ENCODE peak calls at places on chromosomes 5 and 9, in six cellular contexts. T is uterus, K is esophagus muscularis mucosa, J is body of pancreas, X is IMR-90, A is colonic mucosa. P is an unnamed sample.

GRCh38 chr9:98146101-98146991 is 27.3 kb upstream of the TRIM14 start:
- DNase-seq in T (no peak), K (no peak), J (peak; percentile 84), X (peak; percentile 27), A (peak; percentile 90), P (no peak)

GRCh38 chr9:82606761-82607382 is 456.1 kb downstream of the RASEF start:
- DNase-seq in T (peak; percentile 28), K (no peak), J (peak; percentile 60), X (peak; percentile 81), A (peak; percentile 66), P (peak; percentile 15)

GRCh38 chr5:80935811-80936385 is 24.3 kb upstream of the RASGRF2 start:
- DNase-seq in T (no peak), K (peak; percentile 24), J (no peak), X (no peak), A (no peak), P (no peak)

GRCh38 chr9:91795500-91796241 is 154.4 kb downstream of the ROR2 start:
- DNase-seq in T (no peak), K (no peak), J (no peak), X (peak; percentile 22), A (no peak), P (no peak)

GRCh38 chr5:10521466-10522223 is 42.2 kb upstream of the ANKRD33B start:
- DNase-seq in T (no peak), K (no peak), J (no peak), X (no peak), A (no peak), P (no peak)

GRCh38 chr5:98214240-98215051 is 559.0 kb upstream of the RGMB start:
- DNase-seq in T (no peak), K (no peak), J (no peak), X (peak; percentile 45), A (no peak), P (peak; percentile 54)

GRCh38 chr5:40603378-40603777 is 76.3 kb upstream of the PTGER4 start:
- DNase-seq in T (no peak), K (no peak), J (no peak), X (peak; percentile 58), A (no peak), P (no peak)

GRCh38 chr9:122059214-122059978 is 33.7 kb downstream of the TTLL11 start:
- DNase-seq in T (no peak), K (peak; percentile 62), J (no peak), X (no peak), A (no peak), P (no peak)

GRCh38 chr9:137167113-137167751 is 2.6 kb downstream of the LRRC26 start:
- DNase-seq in T (no peak), K (no peak), J (no peak), X (no peak), A (no peak), P (no peak)

GRCh38 chr9:137168907-137169763 is 716 bp downstream of the LRRC26 start:
- DNase-seq in T (no peak), K (no peak), J (peak; percentile 70), X (peak; percentile 19), A (peak; percentile 64), P (no peak)

GRCh38 chr9:137169764-137170460 is at the start of gene LRRC26:
- DNase-seq in T (no peak), K (no peak), J (peak; percentile 38), X (no peak), A (peak; percentile 59), P (no peak)

GRCh38 chr9:137167752-137168574 is 1.9 kb downstream of the LRRC26 start:
- DNase-seq in T (no peak), K (no peak), J (peak; percentile 41), X (no peak), A (peak; percentile 84), P (no peak)

GRCh38 chr9:137168575-137168906 is 1.3 kb downstream of the LRRC26 start:
- DNase-seq in T (no peak), K (no peak), J (no peak), X (no peak), A (no peak), P (no peak)
- H3K27ac ChIP-seq in T (no peak overlapping the region), K (no peak overlapping the region), J (no peak overlapping the region), X (no peak overlapping the region), A (no peak overlapping the region), P (no peak overlapping the region)

GRCh38 chr9:1100945-1101344 is 50.8 kb downstream of the DMRT2 start:
- DNase-seq in T (peak; percentile 25), K (no peak), J (peak; percentile 50), X (peak; percentile 16), A (peak; percentile 56), P (peak; percentile 70)
- TF ChIP-seq CTCF in T (no peak), K (peak; percentile 21), J (peak; percentile 70), X (peak; percentile 42), A (peak; percentile 47), P (peak; percentile 44)

GRCh38 chr9:114898741-114899140 is 31.6 kb downstream of the TNFSF8 start:
- DNase-seq in T (no peak), K (no peak), J (no peak), X (no peak), A (peak; percentile 38), P (peak; percentile 56)
- H3K4me1 ChIP-seq in T (no peaks in the 10 kb centered on the region), K (peaks cover 17% of the 10 kb centered on the region), J (peaks cover 15% of the 10 kb centered on the region), X (peaks cover 46% of the 10 kb centered on the region), A (peaks cover 4% of the 10 kb centered on the region), P (no peaks in the 10 kb centered on the region)

DNA sequence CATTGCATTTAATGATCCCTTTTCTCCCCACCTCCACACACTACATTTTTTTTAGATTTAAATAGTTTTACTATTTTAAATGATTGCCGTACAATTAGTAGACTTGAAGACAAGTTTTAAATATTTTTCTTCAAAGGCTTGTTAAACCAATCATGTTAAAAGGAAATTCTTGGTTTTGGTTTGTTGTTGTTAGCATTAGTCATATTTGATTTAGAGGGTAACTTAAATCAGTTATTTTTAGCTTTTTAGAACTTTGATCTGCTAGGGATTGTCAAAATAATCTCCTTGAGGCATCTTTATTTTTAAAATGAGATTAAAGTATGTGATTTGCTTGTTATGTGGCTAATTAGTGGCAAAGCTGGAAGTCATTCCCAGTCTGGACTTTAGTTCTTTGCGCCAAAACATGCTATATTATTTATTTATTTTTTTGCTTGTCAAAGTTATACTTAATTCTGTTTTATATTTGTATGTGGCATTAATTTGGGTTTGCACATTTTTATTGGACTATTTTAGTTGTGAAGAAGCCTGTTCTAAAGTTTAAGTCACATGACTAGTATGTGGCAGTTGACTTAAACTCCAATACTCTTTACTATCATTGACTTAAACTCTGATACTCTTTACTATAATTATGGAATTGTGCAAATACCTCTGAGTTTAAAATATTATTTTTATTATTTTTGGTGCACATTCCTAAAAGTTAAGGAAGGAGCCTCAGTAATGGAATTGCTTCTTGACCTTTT is 14.7 kb downstream of the ITGA1 start:
- DNase-seq in T (no peak), K (no peak), J (no peak), X (peak; percentile 50), A (no peak), P (no peak)
- H3K27ac ChIP-seq in T (peak overlapping the region; percentile 32), K (peak overlapping the region; percentile 93), J (no peak overlapping the region), X (peak overlapping the region; percentile 58), A (peak overlapping the region; percentile 8), P (peak overlapping the region; percentile 3)

DNA sequence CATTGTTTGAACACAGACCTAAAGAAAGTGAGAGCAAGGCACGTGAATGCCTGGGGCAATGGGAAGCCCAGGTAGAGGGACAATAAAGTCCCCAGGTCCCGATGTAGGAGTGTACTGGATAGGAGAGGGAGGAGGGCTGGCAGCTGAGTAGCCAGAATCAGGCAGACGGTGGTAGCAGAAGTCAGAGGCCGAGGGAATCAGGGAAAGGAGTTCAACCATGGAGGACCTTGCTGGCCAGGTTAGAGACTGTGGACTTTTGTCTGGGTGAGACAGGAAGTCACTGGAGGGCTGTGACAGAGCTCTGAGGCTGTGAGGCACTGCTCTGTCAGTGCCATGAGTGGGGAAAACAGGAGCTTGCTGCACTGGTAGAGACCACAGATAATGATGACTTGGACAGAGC is 248.2 kb downstream of the EFNA5 start:
- DNase-seq in T (no peak), K (no peak), J (no peak), X (no peak), A (no peak), P (no peak)
- TF ChIP-seq CTCF in T (no peak), K (no peak), J (no peak), X (no peak), A (no peak), P (no peak)

GRCh38 chr5:68011801-68012200 is 203.8 kb upstream of the PIK3R1 start:
- DNase-seq in T (no peak), K (no peak), J (no peak), X (no peak), A (no peak), P (no peak)
- H3K4me1 ChIP-seq in T (no peaks in the 10 kb centered on the region), K (peaks cover 9% of the 10 kb centered on the region), J (no peaks in the 10 kb centered on the region), X (no peaks in the 10 kb centered on the region), A (no peaks in the 10 kb centered on the region), P (no peaks in the 10 kb centered on the region)

GRCh38 chr5:78779262-78779661 is 130.7 kb upstream of the LHFPL2 start:
- DNase-seq in T (no peak), K (no peak), J (no peak), X (peak; percentile 46), A (no peak), P (no peak)
- H3K27ac ChIP-seq in T (no peak overlapping the region), K (no peak overlapping the region), J (no peak overlapping the region), X (peak overlapping the region; percentile 82), A (no peak overlapping the region), P (peak overlapping the region; percentile 63)